ENCODE peak calls at places on chromosomes 5 and 9, in four cellular contexts. One of them, this sample, is unnamed.

GRCh38 chr5:96821260-96821916 is 13.6 kb upstream of the ERAP1 start:
- DNase-seq in H1: no peak
- DNase-seq in trophoblast cell: no peak
- DNase-seq in neuronal stem cell: no peak
- DNase-seq in this sample: peak; percentile 18

GRCh38 chr5:157222506-157223230 is 42.0 kb downstream of the ITK start:
- DNase-seq in trophoblast cell: peak; percentile 83
- DNase-seq in neuronal stem cell: no peak
- DNase-seq in H1: no peak
- DNase-seq in this sample: peak; percentile 11

GRCh38 chr5:56152437-56152836 is 80.7 kb downstream of the ANKRD55 start:
- DNase-seq in H1: no peak
- DNase-seq in trophoblast cell: no peak
- DNase-seq in neuronal stem cell: no peak
- DNase-seq in this sample: peak; percentile 30

GRCh38 chr9:91100878-91101450 is 260.8 kb downstream of the AUH start:
- DNase-seq in trophoblast cell: peak; percentile 62
- DNase-seq in H1: no peak
- DNase-seq in neuronal stem cell: no peak
- DNase-seq in this sample: no peak

GRCh38 chr5:5164158-5164557 is 24.0 kb downstream of the ADAMTS16 start:
- DNase-seq in trophoblast cell: no peak
- DNase-seq in neuronal stem cell: no peak
- DNase-seq in H1: no peak
- DNase-seq in this sample: no peak

GRCh38 chr5:139481122-139481533 is 1.4 kb downstream of the STING1 start:
- DNase-seq in H1: no peak
- DNase-seq in neuronal stem cell: no peak
- DNase-seq in trophoblast cell: no peak
- DNase-seq in this sample: no peak

GRCh38 chr5:12320331-12320730 is 416.1 kb upstream of the CTNND2 start:
- DNase-seq in H1: no peak
- DNase-seq in trophoblast cell: peak; percentile 85
- DNase-seq in neuronal stem cell: no peak
- DNase-seq in this sample: no peak

GRCh38 chr5:154487541-154487940 is 9.5 kb upstream of the HAND1 start:
- DNase-seq in H1: no peak
- DNase-seq in neuronal stem cell: no peak
- DNase-seq in trophoblast cell: no peak
- DNase-seq in this sample: no peak

GRCh38 chr5:115952579-115952978 is 9.7 kb upstream of the LVRN start:
- DNase-seq in H1: no peak
- DNase-seq in trophoblast cell: no peak
- DNase-seq in neuronal stem cell: no peak
- DNase-seq in this sample: no peak

GRCh38 chr5:138716456-138716924 is 36.7 kb upstream of the CTNNA1 start:
- DNase-seq in neuronal stem cell: no peak
- DNase-seq in H1: no peak
- DNase-seq in trophoblast cell: no peak
- DNase-seq in this sample: peak; percentile 28

GRCh38 chr9:24652181-24652580 is 106.5 kb upstream of the IZUMO3 start:
- DNase-seq in H1: no peak
- DNase-seq in trophoblast cell: no peak
- DNase-seq in neuronal stem cell: no peak
- DNase-seq in this sample: no peak

GRCh38 chr5:139982975-139983240 is 60.2 kb downstream of the NRG2 start:
- DNase-seq in neuronal stem cell: no peak
- DNase-seq in trophoblast cell: no peak
- DNase-seq in H1: no peak
- DNase-seq in this sample: peak; percentile 26

GRCh38 chr5:6483880-6484382 is 35.3 kb downstream of the UBE2QL1 start:
- DNase-seq in H1: no peak
- DNase-seq in neuronal stem cell: no peak
- DNase-seq in trophoblast cell: no peak
- DNase-seq in this sample: no peak

GRCh38 chr9:111274737-111275136 is 55.3 kb downstream of the OR2K2 start:
- DNase-seq in trophoblast cell: no peak
- DNase-seq in neuronal stem cell: no peak
- DNase-seq in H1: no peak
- DNase-seq in this sample: no peak

GRCh38 chr5:58666141-58666540 is 83.3 kb downstream of the RAB3C start:
- DNase-seq in neuronal stem cell: no peak
- DNase-seq in trophoblast cell: no peak
- DNase-seq in H1: no peak
- DNase-seq in this sample: no peak

GRCh38 chr9:93465853-93466252 is 12.5 kb upstream of the FAM120AOS start:
- DNase-seq in neuronal stem cell: no peak
- DNase-seq in trophoblast cell: no peak
- DNase-seq in H1: no peak
- DNase-seq in this sample: no peak

GRCh38 chr5:179906795-179907569 is 715 bp downstream of the TBC1D9B start:
- DNase-seq in H1: no peak
- DNase-seq in neuronal stem cell: no peak
- DNase-seq in trophoblast cell: no peak
- DNase-seq in this sample: peak; percentile 28

GRCh38 chr5:130050585-130050984 is 146.3 kb downstream of the CHSY3 start:
- DNase-seq in neuronal stem cell: no peak
- DNase-seq in trophoblast cell: no peak
- DNase-seq in H1: no peak
- DNase-seq in this sample: no peak

GRCh38 chr5:78750281-78750680 is 101.7 kb upstream of the LHFPL2 start:
- DNase-seq in H1: no peak
- DNase-seq in trophoblast cell: no peak
- DNase-seq in neuronal stem cell: no peak
- DNase-seq in this sample: no peak

GRCh38 chr5:97427235-97427634 is 244.2 kb upstream of the RIOK2 start:
- DNase-seq in neuronal stem cell: no peak
- DNase-seq in H1: no peak
- DNase-seq in trophoblast cell: no peak
- DNase-seq in this sample: no peak

GRCh38 chr5:74672215-74672877 is 12.7 kb upstream of the HEXB start:
- DNase-seq in H1: no peak
- DNase-seq in trophoblast cell: no peak
- DNase-seq in neuronal stem cell: no peak
- DNase-seq in this sample: no peak

GRCh38 chr5:142869883-142870282 is 99.7 kb downstream of the ARHGAP26 start:
- DNase-seq in trophoblast cell: no peak
- DNase-seq in H1: no peak
- DNase-seq in neuronal stem cell: no peak
- DNase-seq in this sample: no peak

GRCh38 chr5:1796371-1797108 is 3.1 kb downstream of the MRPL36 start:
- DNase-seq in neuronal stem cell: no peak
- DNase-seq in H1: no peak
- DNase-seq in trophoblast cell: no peak
- DNase-seq in this sample: no peak

GRCh38 chr9:69472101-69472625 is 147.1 kb downstream of the ENTREP1 start:
- DNase-seq in H1: no peak
- DNase-seq in neuronal stem cell: no peak
- DNase-seq in trophoblast cell: no peak
- DNase-seq in this sample: no peak

GRCh38 chr5:87912419-87912818 is 356.2 kb downstream of the TMEM161B start:
- DNase-seq in trophoblast cell: no peak
- DNase-seq in H1: no peak
- DNase-seq in neuronal stem cell: no peak
- DNase-seq in this sample: no peak

GRCh38 chr9:34651286-34651685 is 699 bp upstream of the IL11RA start:
- DNase-seq in trophoblast cell: no peak
- DNase-seq in H1: no peak
- DNase-seq in neuronal stem cell: no peak
- DNase-seq in this sample: peak; percentile 48

GRCh38 chr9:137195525-137196220 is 4.9 kb downstream of the TPRN start:
- DNase-seq in neuronal stem cell: no peak
- DNase-seq in H1: no peak
- DNase-seq in trophoblast cell: peak; percentile 10
- DNase-seq in this sample: no peak
- H3K36me3 ChIP-seq in neuronal stem cell: peaks cover 2% of the 10 kb centered on the region
- H3K36me3 ChIP-seq in H1: no peaks in the 10 kb centered on the region
- H3K36me3 ChIP-seq in trophoblast cell: peaks cover 21% of the 10 kb centered on the region
- H3K36me3 ChIP-seq in this sample: peaks cover 43% of the 10 kb centered on the region

DNA sequence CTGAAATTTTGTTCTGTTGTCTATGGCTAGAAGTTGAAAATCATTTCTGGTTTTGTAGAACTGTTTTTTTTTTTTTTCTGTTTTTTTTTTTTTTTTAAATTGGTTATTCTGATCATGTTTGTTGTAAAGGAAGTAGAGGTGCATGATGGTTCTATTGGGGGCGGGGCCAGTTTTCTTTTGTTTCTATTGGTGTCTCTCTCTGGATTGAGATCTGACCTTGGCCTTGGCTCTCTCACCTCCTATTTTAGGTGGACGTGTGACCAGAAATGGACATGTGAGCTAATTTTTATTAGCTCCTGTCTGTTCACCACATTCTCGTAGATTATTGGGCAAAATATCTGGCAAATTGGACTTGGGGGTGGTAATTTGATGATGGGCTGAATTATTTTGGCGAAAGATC is 3.2 kb downstream of the ZNF618 start:
- DNase-seq in neuronal stem cell: no peak
- DNase-seq in H1: no peak
- DNase-seq in trophoblast cell: no peak
- DNase-seq in this sample: no peak
- H3K18ac ChIP-seq in neuronal stem cell: no peak overlapping the region
- H3K18ac ChIP-seq in H1: no peak overlapping the region
- H3K18ac ChIP-seq in trophoblast cell: no peak overlapping the region
- H3K18ac ChIP-seq in this sample: no peak overlapping the region

GRCh38 chr9:37466037-37466709 is 923 bp upstream of the ZBTB5 start:
- DNase-seq in neuronal stem cell: peak; percentile 77
- DNase-seq in H1: peak; percentile 43
- DNase-seq in trophoblast cell: peak; percentile 67
- DNase-seq in this sample: peak; percentile 90
- H2BK12ac ChIP-seq in neuronal stem cell: no peak overlapping the region
- H2BK12ac ChIP-seq in H1: peak overlapping the region; percentile 90
- H2BK12ac ChIP-seq in trophoblast cell: no peak overlapping the region
- H2BK12ac ChIP-seq in this sample: peak overlapping the region; percentile 39

DNA sequence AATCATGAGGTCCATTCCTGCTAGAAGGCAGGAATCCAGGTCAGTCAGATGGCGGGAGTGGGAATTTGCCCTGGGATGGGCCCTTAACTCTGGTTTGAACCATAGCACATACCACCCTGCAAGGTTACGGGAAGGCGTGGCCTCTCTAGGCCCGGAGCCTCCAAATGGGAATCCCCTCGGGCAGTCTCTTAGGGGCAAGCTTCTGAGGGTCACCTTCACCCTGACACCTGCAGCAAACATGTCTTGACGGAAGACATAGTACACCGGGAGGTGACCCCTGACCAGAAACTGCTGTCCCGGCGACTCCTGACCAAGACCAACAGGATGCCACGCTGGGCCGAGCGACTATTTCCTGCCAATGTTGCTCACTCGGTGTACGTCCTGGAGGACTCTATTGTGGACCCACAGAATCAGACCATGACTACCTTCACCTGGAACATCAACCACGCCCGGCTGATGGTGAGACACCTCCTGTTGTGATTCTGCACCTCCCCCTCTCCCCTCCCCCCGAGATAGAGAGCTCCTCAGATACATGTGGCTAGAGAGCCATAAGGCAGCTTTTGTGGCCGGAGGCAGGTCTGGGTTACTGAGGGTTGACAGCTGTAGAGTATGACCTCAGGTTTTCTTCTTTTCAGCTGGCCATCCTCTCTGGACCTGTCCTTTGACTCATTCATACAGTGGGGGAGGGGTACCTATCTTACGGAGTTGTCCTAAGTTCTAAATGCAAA is 957 bp downstream of the PRELID1 start:
- DNase-seq in H1: no peak
- DNase-seq in trophoblast cell: peak; percentile 51
- DNase-seq in neuronal stem cell: no peak
- DNase-seq in this sample: peak; percentile 47
- H3K36me3 ChIP-seq in H1: peaks cover 3% of the 10 kb centered on the region
- H3K36me3 ChIP-seq in trophoblast cell: peaks cover 28% of the 10 kb centered on the region
- H3K36me3 ChIP-seq in neuronal stem cell: peaks cover 25% of the 10 kb centered on the region
- H3K36me3 ChIP-seq in this sample: peaks cover 49% of the 10 kb centered on the region

DNA sequence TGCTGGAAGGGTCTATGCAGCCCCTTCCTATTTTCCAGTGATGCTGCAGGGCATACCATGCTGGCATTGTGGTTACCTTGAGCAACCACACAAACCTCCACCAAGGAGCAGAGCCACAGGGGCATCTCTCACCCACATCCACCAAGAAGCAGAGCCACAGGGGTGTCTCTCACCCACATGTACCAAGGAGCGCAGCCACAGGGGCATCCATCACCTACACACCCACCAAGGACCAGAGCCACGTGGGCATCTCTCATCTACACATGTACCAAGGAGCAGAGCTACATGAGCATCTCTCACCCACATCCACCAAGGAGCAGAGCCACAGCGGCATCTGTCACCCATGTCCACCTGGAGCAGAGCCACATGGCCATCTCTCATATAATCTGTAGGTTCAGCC is 8.8 kb upstream of the GM2A start:
- DNase-seq in neuronal stem cell: no peak
- DNase-seq in trophoblast cell: no peak
- DNase-seq in H1: no peak
- DNase-seq in this sample: no peak
- H3K18ac ChIP-seq in neuronal stem cell: no peak overlapping the region
- H3K18ac ChIP-seq in trophoblast cell: no peak overlapping the region
- H3K18ac ChIP-seq in H1: no peak overlapping the region
- H3K18ac ChIP-seq in this sample: no peak overlapping the region

GRCh38 chr9:95509851-95510529 is 6.8 kb downstream of the PTCH1 start:
- DNase-seq in neuronal stem cell: no peak
- DNase-seq in trophoblast cell: peak; percentile 38
- DNase-seq in H1: no peak
- DNase-seq in this sample: no peak
- H2BK12ac ChIP-seq in neuronal stem cell: no peak overlapping the region
- H2BK12ac ChIP-seq in trophoblast cell: peak overlapping the region; percentile 68
- H2BK12ac ChIP-seq in H1: peak overlapping the region; percentile 77
- H2BK12ac ChIP-seq in this sample: no peak overlapping the region

GRCh38 chr9:127517620-127518019 is 66.3 kb downstream of the LRSAM1 start:
- DNase-seq in neuronal stem cell: no peak
- DNase-seq in trophoblast cell: no peak
- DNase-seq in H1: no peak
- DNase-seq in this sample: no peak
- H3K36me3 ChIP-seq in neuronal stem cell: peaks cover 12% of the 10 kb centered on the region
- H3K36me3 ChIP-seq in trophoblast cell: peaks cover 56% of the 10 kb centered on the region
- H3K36me3 ChIP-seq in H1: no peaks in the 10 kb centered on the region
- H3K36me3 ChIP-seq in this sample: peaks cover 70% of the 10 kb centered on the region

GRCh38 chr9:92180669-92181181 is 65.5 kb upstream of the SPTLC1 start:
- DNase-seq in H1: no peak
- DNase-seq in neuronal stem cell: no peak
- DNase-seq in trophoblast cell: peak; percentile 55
- DNase-seq in this sample: peak; percentile 96
- H3K18ac ChIP-seq in H1: no peak overlapping the region
- H3K18ac ChIP-seq in neuronal stem cell: no peak overlapping the region
- H3K18ac ChIP-seq in trophoblast cell: no peak overlapping the region
- H3K18ac ChIP-seq in this sample: peak overlapping the region; percentile 59

This sample was measured in mesenchymal stem cell.